ENCODE peak calls at places on chromosome 17, in four cellular contexts. Z is hepatocyte; C is cardiac muscle cell; P is CD8-positive, alpha-beta memory T cell. Y is an unnamed sample.

GRCh38 chr17:36859701-36860100 is 77.6 kb upstream of the LHX1 start:
- DNase-seq in C (no peak), Z (no peak), P (no peak), Y (no peak)

GRCh38 chr17:13131211-13131610 is 113.4 kb upstream of the ELAC2 start:
- DNase-seq in Z (no peak), C (no peak), P (no peak), Y (no peak)

GRCh38 chr17:1703063-1703462 is 7.1 kb downstream of the TLCD2 start:
- DNase-seq in P (no peak), Z (no peak), C (no peak), Y (no peak)

GRCh38 chr17:7589204-7589868 is 558 bp downstream of the SOX15 start:
- DNase-seq in Z (peak; percentile 84), C (peak; percentile 85), P (peak; percentile 47), Y (no peak)

GRCh38 chr17:6485646-6486412 is 41.6 kb downstream of the PIMREG start:
- DNase-seq in C (no peak), Z (no peak), P (no peak), Y (no peak)

GRCh38 chr17:5557485-5557884 is 26.8 kb downstream of the NLRP1 start:
- DNase-seq in Z (no peak), C (no peak), P (no peak), Y (no peak)

GRCh38 chr17:72518810-72519597 is 398.2 kb downstream of the SOX9 start:
- DNase-seq in C (no peak), Z (peak; percentile 87), P (no peak), Y (peak; percentile 92)

GRCh38 chr17:4074831-4075495 is 67.9 kb downstream of the ZZEF1 start:
- DNase-seq in P (peak; percentile 32), Z (peak; percentile 61), C (peak; percentile 50), Y (peak; percentile 21)

GRCh38 chr17:35738519-35739133 is 7.2 kb downstream of the RASL10B start:
- DNase-seq in P (no peak), C (no peak), Z (no peak), Y (no peak)

GRCh38 chr17:4342535-4342934 is 23.9 kb downstream of the UBE2G1 start:
- DNase-seq in P (no peak), Z (no peak), C (no peak), Y (no peak)

GRCh38 chr17:40975516-40975915 is 8.6 kb downstream of the KRT40 start:
- DNase-seq in Z (no peak), C (no peak), P (no peak), Y (no peak)

GRCh38 chr17:58040386-58040785 is 33.3 kb upstream of the SRSF1 start:
- DNase-seq in C (no peak), Z (no peak), P (no peak), Y (no peak)

GRCh38 chr17:30551666-30552339 is 74.6 kb downstream of the GOSR1 start:
- DNase-seq in Z (no peak), P (no peak), C (no peak), Y (no peak)

GRCh38 chr17:2043785-2044184 is 2.0 kb downstream of the OVCA2 start:
- DNase-seq in C (no peak), P (no peak), Z (no peak), Y (no peak)

GRCh38 chr17:78340183-78340955 is 19.5 kb downstream of the SOCS3 start:
- DNase-seq in P (no peak), Z (no peak), C (no peak), Y (no peak)

GRCh38 chr17:67575325-67575724 is 142.4 kb upstream of the NOL11 start:
- DNase-seq in Z (no peak), P (no peak), C (no peak), Y (peak; percentile 40)

GRCh38 chr17:1783271-1783670 is 21.4 kb downstream of the SERPINF1 start:
- DNase-seq in P (no peak), C (no peak), Z (no peak), Y (no peak)

GRCh38 chr17:62059394-62059793 is 5.7 kb downstream of the MED13 start:
- DNase-seq in C (no peak), Z (no peak), P (no peak), Y (no peak)

GRCh38 chr17:413706-414440 is 61.3 kb upstream of the RPH3AL start:
- DNase-seq in C (no peak), Z (no peak), P (no peak), Y (no peak)

GRCh38 chr17:58376472-58376921 is 24.5 kb upstream of the SUPT4H1 start:
- DNase-seq in P (no peak), C (no peak), Z (no peak), Y (no peak)

GRCh38 chr17:8226536-8227237 is 16.3 kb upstream of the AURKB start:
- DNase-seq in Z (peak; percentile 94), C (peak; percentile 80), P (no peak), Y (peak; percentile 77)

GRCh38 chr17:31521632-31522283 is 130.3 kb downstream of the RAB11FIP4 start:
- DNase-seq in Z (no peak), C (no peak), P (no peak), Y (no peak)

GRCh38 chr17:61335845-61336655 is 63.6 kb upstream of the TBX2 start:
- DNase-seq in Z (peak; percentile 47), C (no peak), P (no peak), Y (no peak)

GRCh38 chr17:61139219-61139618 is 260.4 kb upstream of the TBX2 start:
- DNase-seq in P (peak; percentile 78), Z (no peak), C (no peak), Y (no peak)

GRCh38 chr17:70365098-70365583 is 195.8 kb downstream of the KCNJ2 start:
- DNase-seq in P (no peak), C (no peak), Z (peak; percentile 19), Y (no peak)

DNA sequence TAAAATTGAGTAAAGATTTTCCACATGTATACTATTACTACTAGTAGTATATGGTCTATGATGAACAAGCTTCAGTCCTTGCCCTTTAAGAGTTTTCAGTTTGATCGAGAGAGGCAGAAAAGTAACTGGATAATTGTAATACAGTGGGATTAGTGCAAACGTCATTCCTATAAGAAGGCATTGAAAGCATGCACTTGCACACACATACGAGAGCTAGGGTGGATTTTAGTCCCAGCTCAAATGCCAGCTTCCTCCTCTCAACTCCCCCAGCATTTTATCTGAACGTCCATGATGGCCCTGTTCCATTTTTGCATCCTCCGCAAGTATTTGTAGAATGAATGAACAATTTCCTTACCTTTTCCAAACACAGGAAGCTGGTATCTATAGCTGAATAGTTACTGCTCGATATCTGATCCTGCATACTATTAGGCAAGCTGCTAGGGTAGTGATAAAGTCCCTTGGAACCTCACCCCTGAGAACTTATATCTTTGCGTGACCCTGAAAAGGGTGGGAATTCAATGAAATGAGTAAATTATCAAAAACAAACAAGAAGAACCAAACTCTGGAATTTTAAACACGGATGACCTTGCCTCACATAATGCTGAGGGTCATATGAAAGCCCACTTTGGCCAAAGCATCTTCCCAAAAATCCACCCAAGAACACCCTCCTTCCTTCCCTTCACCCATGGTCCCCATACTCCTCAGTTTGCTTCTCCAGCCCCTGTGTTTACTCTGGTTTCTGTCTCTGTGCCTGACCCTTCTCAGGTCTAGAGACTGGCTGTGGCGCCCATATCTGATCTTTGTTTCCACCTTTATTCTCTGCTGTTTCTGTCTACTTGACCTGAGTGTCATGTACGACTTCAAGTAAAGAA is 60.5 kb downstream of the TMEM100 start:
- DNase-seq in Z (no peak), P (no peak), C (no peak), Y (no peak)
- H3K4me3 ChIP-seq in Z (no peak overlapping the region), P (no peak overlapping the region), C (no peak overlapping the region), Y (no peak overlapping the region)

GRCh38 chr17:83054518-83055125 is 24.8 kb upstream of the METRNL start:
- DNase-seq in C (no peak), Z (no peak), P (no peak), Y (no peak)

GRCh38 chr17:83057793-83058477 is 21.5 kb upstream of the METRNL start:
- DNase-seq in C (no peak), Z (no peak), P (no peak), Y (no peak)

GRCh38 chr17:83056583-83057396 is 22.6 kb upstream of the METRNL start:
- DNase-seq in Z (no peak), C (no peak), P (no peak), Y (peak; percentile 35)

GRCh38 chr17:83057397-83057761 is 22.0 kb upstream of the METRNL start:
- DNase-seq in P (no peak), Z (no peak), C (no peak), Y (no peak)

GRCh38 chr17:83055911-83056582 is 23.4 kb upstream of the METRNL start:
- DNase-seq in P (no peak), Z (peak; percentile 79), C (no peak), Y (no peak)
- H3K4me3 ChIP-seq in P (no peak overlapping the region), Z (no peak overlapping the region), C (no peak overlapping the region), Y (no peak overlapping the region)

GRCh38 chr17:10477701-10478100 is 8.3 kb upstream of the MYH4 start:
- DNase-seq in C (no peak), P (no peak), Z (no peak), Y (no peak)

GRCh38 chr17:10482252-10482651 is 12.9 kb upstream of the MYH4 start:
- DNase-seq in P (no peak), C (no peak), Z (no peak), Y (no peak)
- H3K4me3 ChIP-seq in P (no peak overlapping the region), C (no peak overlapping the region), Z (no peak overlapping the region), Y (no peak overlapping the region)

DNA sequence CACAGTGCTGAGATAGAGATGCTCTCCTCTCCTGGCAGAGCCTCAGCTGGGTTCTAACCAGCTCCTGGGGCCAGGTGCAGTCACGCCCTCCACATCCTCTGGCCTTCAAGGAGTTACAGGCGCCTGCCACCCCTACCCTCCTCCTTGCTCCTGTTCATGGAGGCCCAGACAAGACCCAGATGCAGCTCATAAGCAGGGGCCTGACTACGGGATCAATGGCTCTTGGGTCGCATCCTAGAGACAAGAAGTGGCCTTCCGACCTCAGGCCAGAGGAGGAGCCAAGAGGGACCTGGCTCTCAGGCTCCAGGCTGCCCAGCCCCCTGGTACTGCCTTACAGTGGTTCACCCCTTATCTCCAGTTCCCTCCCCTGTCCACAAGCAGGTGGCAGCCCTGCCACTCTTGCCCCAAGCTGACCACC is 23.0 kb downstream of the ARHGAP27 start:
- DNase-seq in C (no peak), Z (no peak), P (no peak), Y (no peak)
- H3K4me3 ChIP-seq in C (no peak overlapping the region), Z (no peak overlapping the region), P (peak overlapping the region; percentile 100), Y (no peak overlapping the region)

GRCh38 chr17:28042721-28043291 is 329 bp downstream of the NLK start:
- DNase-seq in C (no peak), Z (no peak), P (no peak), Y (no peak)
- H3K4me3 ChIP-seq in C (peak overlapping the region; percentile 79), Z (peak overlapping the region; percentile 86), P (peak overlapping the region; percentile 5), Y (peak overlapping the region; percentile 87)

GRCh38 chr17:38559880-38560230 is 45.9 kb downstream of the SRCIN1 start:
- DNase-seq in C (no peak), Z (no peak), P (no peak), Y (no peak)
- H3K4me3 ChIP-seq in C (no peak overlapping the region), Z (no peak overlapping the region), P (peak overlapping the region; percentile 89), Y (peak overlapping the region; percentile 18)

GRCh38 chr17:65592131-65592965 is 30.9 kb upstream of the AXIN2 start:
- DNase-seq in C (no peak), Z (no peak), P (no peak), Y (no peak)
- H3K4me3 ChIP-seq in C (no peak overlapping the region), Z (no peak overlapping the region), P (no peak overlapping the region), Y (no peak overlapping the region)

GRCh38 chr17:68599873-68600122 is 1.4 kb downstream of the FAM20A start:
- DNase-seq in C (no peak), P (no peak), Z (no peak), Y (no peak)
- H3K4me3 ChIP-seq in C (peak overlapping the region; percentile 82), P (no peak overlapping the region), Z (peak overlapping the region; percentile 93), Y (peak overlapping the region; percentile 45)